ENCODE peak calls at places on chromosomes 7 and 10, in four cellular contexts. J is colonic mucosa, F is hypothalamus, M is substantia nigra. Y is an unnamed sample.
A peak's percentile ranks its signal among the peaks of the same experiment; 100 is the strongest.

GRCh38 chr10:1648648-1649047 is 88.7 kb downstream of the ADARB2 start:
- DNase-seq in J (no peak), F (no peak), M (no peak), Y (no peak)

GRCh38 chr10:119522747-119523426 is 19.6 kb downstream of the RGS10 start:
- DNase-seq in J (no peak), F (no peak), M (no peak), Y (no peak)

GRCh38 chr7:92973964-92974363 is 137.6 kb upstream of the CDK6 start:
- DNase-seq in J (no peak), F (no peak), M (no peak), Y (no peak)

GRCh38 chr10:73979428-73980407 is 18.2 kb upstream of the VCL start:
- DNase-seq in J (no peak), F (no peak), M (no peak), Y (no peak)

GRCh38 chr7:124328774-124329173 is 295.9 kb upstream of the TMEM229A start:
- DNase-seq in J (no peak), F (no peak), M (no peak), Y (no peak)

GRCh38 chr10:29636178-29636577 is 1.4 kb upstream of the SVIL start:
- DNase-seq in J (no peak), F (no peak), M (no peak), Y (no peak)

GRCh38 chr7:129136887-129137647 is 7.4 kb upstream of the TSPAN33 start:
- DNase-seq in J (no peak), F (no peak), M (no peak), Y (no peak)

GRCh38 chr7:115117748-115118147 is 195.9 kb downstream of the MDFIC start:
- DNase-seq in J (no peak), F (no peak), M (no peak), Y (no peak)

GRCh38 chr10:218753-219152 is 83.5 kb downstream of the ZMYND11 start:
- DNase-seq in J (no peak), F (no peak), M (no peak), Y (no peak)

GRCh38 chr10:8588135-8588534 is 533.6 kb downstream of the GATA3 start:
- DNase-seq in J (no peak), F (no peak), M (no peak), Y (no peak)

GRCh38 chr10:44973323-44974081 is 5.1 kb downstream of the DEPP1 start:
- DNase-seq in J (no peak), F (no peak), M (no peak), Y (no peak)

GRCh38 chr10:3295501-3296005 is 123.0 kb upstream of the PITRM1 start:
- DNase-seq in J (no peak), F (no peak), M (no peak), Y (no peak)

GRCh38 chr7:106812027-106812643 is 52.9 kb upstream of the PIK3CG start:
- DNase-seq in J (no peak), F (no peak), M (peak; percentile 12), Y (no peak)

GRCh38 chr7:127041689-127042452 is 210.9 kb downstream of the GRM8 start:
- DNase-seq in J (no peak), F (no peak), M (no peak), Y (no peak)

GRCh38 chr7:142557971-142558582 is 191.2 kb upstream of the PRSS1 start:
- DNase-seq in J (peak; percentile 49), F (no peak), M (no peak), Y (no peak)